ENCODE peak calls at places on chromosomes 4 and X, in four cellular contexts. H, X, Q and C are unnamed samples.

GRCh38 chr4:151865327-151865726 is 104.5 kb upstream of the GATB start:
- DNase-seq in H (no peak), X (no peak), Q (no peak), C (peak)

GRCh38 chr4:7430965-7431695 is 3.6 kb downstream of the PSAPL1 start:
- DNase-seq in H (peak), X (no peak), Q (no peak), C (no peak)

GRCh38 chr4:173274744-173275143 is 59.4 kb downstream of the HMGB2 start:
- DNase-seq in H (no peak), X (no peak), Q (no peak), C (no peak)

GRCh38 chr4:103443324-103443723 is 245.2 kb upstream of the CENPE start:
- DNase-seq in H (no peak), X (no peak), Q (no peak), C (no peak)

GRCh38 chr4:157050561-157050960 is 25.4 kb upstream of the GLRB start:
- DNase-seq in H (no peak), X (no peak), Q (no peak), C (no peak)

GRCh38 chrX:39613508-39613921 is 484.2 kb downstream of the BCOR start:
- DNase-seq in H (peak), X (no peak), Q (no peak), C (peak)

GRCh38 chr4:39047691-39048090 is 14.3 kb upstream of the KLHL5 start:
- DNase-seq in H (no peak), X (no peak), Q (no peak), C (no peak)

GRCh38 chr4:6200011-6200921 is at the start of gene JAKMIP1:
- DNase-seq in H (peak), X (no peak), Q (peak), C (peak)

GRCh38 chr4:76585897-76586360 is 150.9 kb downstream of the SHROOM3 start:
- DNase-seq in H (peak), X (no peak), Q (peak), C (no peak)

GRCh38 chr4:127479031-127479622 is 153.6 kb upstream of the INTU start:
- DNase-seq in H (no peak), X (no peak), Q (peak), C (peak)

GRCh38 chr4:8586671-8587468 is 5.7 kb upstream of the CPZ start:
- DNase-seq in H (peak), X (no peak), Q (no peak), C (no peak)

GRCh38 chrX:150958177-150958576 is 25.0 kb upstream of the HMGB3 start:
- DNase-seq in H (no peak), X (no peak), Q (no peak), C (no peak)

GRCh38 chrX:12469296-12469695 is 321.9 kb upstream of the PRPS2 start:
- DNase-seq in H (no peak), X (no peak), Q (no peak), C (no peak)

GRCh38 chr4:48343035-48343434 is 1.7 kb downstream of the SLAIN2 start:
- DNase-seq in H (no peak), X (no peak), Q (no peak), C (no peak)

GRCh38 chr4:140252742-140253555 is 99.0 kb upstream of the MAML3 start:
- DNase-seq in H (peak), X (no peak), Q (peak), C (peak)

GRCh38 chr4:2696423-2696822 is 59.7 kb downstream of the TNIP2 start:
- DNase-seq in H (no peak), X (peak), Q (no peak), C (no peak)

GRCh38 chrX:39665830-39666518 is 431.8 kb downstream of the BCOR start:
- DNase-seq in H (no peak), X (no peak), Q (no peak), C (no peak)

GRCh38 chrX:130024127-130024526 is 41.7 kb downstream of the BCORL1 start:
- DNase-seq in H (peak), X (peak), Q (peak), C (peak)

GRCh38 chr4:33722254-33722653 is 2522.1 kb downstream of the ARAP2 start:
- DNase-seq in H (no peak), X (no peak), Q (no peak), C (no peak)

GRCh38 chrX:68997911-68998310 is 167.3 kb downstream of the PJA1 start:
- DNase-seq in H (no peak), X (no peak), Q (no peak), C (no peak)

GRCh38 chr4:140641789-140642439 is 73.2 kb upstream of the UCP1 start:
- DNase-seq in H (peak), X (no peak), Q (no peak), C (peak)

GRCh38 chr4:5019274-5019673 is at the start of gene CYTL1:
- DNase-seq in H (peak), X (no peak), Q (no peak), C (peak)

GRCh38 chrX:154380153-154380552 is 1.1 kb downstream of the EMD start:
- DNase-seq in H (no peak), X (no peak), Q (no peak), C (no peak)

GRCh38 chrX:109774706-109775105 is 41.6 kb upstream of the ACSL4 start:
- DNase-seq in H (no peak), X (peak), Q (peak), C (no peak)

DNA sequence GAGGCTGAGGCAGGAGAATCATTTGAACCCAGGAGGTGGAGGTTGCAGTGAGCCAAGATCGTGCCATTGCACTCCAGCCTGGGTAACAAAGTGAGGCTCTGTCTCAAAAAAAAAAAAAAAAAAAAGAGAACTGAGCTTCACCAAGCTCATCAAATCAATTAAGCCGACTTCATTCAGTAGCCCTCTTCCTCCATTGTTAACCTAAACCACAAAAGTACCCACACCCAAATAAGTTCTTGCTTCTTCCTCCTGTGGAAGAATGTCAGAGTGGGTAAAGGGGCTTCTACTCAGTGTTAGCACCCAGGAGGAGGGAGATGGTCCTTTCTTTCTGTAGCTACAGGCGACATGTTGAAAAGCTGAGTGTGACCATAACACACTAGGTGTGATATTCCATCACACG is 58.6 kb upstream of the CHRNA9 start:
- DNase-seq in H (no peak), X (no peak), Q (no peak), C (no peak)
- TF ChIP-seq USF1 in H (no peak), X (no peak), Q (no peak), C (no peak)

GRCh38 chrX:1327651-1328304 is 8.8 kb upstream of the IL3RA start:
- DNase-seq in H (no peak), X (peak), Q (no peak), C (no peak)

GRCh38 chrX:1321689-1322088 is 14.9 kb upstream of the IL3RA start:
- DNase-seq in H (no peak), X (no peak), Q (no peak), C (no peak)

GRCh38 chrX:1323315-1323714 is 13.3 kb upstream of the IL3RA start:
- DNase-seq in H (peak), X (peak), Q (peak), C (peak)

GRCh38 chrX:1325515-1326116 is 11.0 kb upstream of the IL3RA start:
- DNase-seq in H (no peak), X (no peak), Q (no peak), C (no peak)

DNA sequence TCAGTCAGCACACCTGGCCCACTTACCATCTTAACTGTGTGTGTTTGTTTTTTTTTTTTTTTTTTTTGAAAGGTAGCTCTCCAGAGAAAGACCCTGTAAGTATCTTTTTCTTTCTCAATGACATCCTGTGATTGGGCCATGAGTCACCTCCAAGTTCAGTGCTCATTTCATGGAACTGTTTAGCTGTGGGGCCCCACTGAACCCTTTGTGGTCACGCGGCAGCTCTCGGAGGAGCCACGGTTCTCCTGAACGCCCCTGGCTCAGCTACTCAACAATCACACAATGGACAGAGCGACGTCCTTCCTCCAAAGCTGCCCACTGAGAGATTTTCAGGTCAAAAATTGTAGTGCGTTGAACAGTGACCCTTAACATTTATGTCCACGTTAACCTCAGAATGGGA is 14.2 kb upstream of the IL3RA start:
- DNase-seq in H (no peak), X (no peak), Q (no peak), C (no peak)
- TF ChIP-seq USF1 in H (no peak), X (no peak), Q (no peak), C (no peak)

DNA sequence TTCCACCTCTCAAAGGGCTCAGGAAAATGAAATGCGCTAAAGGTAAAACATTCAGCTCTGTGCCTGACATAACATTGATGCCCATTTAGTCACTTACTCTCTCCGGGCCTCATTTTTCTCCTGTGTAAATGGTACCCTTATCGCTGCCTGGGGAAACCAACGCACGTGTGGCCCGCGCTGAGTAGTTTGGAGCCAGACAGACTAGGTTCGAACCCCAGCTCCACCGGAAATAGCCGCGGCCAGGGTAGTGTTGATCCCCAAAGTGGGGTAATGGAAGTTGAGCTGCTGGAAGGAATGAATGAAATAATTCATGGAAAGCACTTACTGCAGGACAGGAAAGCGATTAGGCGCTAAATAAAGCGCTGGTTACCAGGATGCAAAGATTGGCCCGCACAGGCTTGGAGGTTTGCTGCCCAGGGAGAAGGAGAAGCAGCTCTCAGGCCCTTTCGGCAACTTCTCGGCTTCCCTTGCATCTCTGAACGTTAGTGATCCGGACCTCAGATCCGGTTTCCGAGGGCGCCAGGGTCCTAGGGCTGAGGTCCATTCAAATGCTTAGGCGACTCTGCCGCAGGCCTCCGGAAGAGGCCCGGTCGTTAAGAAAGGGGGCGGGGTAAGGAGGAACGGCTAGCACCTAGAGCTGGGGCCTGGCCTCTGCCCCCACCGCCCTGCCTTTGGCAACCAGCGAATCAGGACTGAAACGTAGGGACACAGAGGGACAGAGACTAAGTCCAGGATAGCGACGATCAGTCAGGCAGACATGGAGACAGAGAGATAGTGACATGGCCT is 13.3 kb downstream of the NKX3-2 start:
- DNase-seq in H (peak), X (no peak), Q (peak), C (peak)
- TF ChIP-seq USF1 in H (no peak), X (no peak), Q (no peak), C (no peak)

GRCh38 chrX:20056704-20057103 is 60.0 kb downstream of the MAP7D2 start:
- DNase-seq in H (no peak), X (no peak), Q (no peak), C (no peak)
- TF ChIP-seq USF1 in H (no peak), X (no peak), Q (no peak), C (no peak)

GRCh38 chr4:40886931-40887330 is 137.2 kb downstream of the NSUN7 start:
- DNase-seq in H (no peak), X (no peak), Q (no peak), C (no peak)
- TF ChIP-seq USF1 in H (no peak), X (no peak), Q (no peak), C (no peak)

GRCh38 chr4:54005475-54005874 is 58.9 kb downstream of the CHIC2 start:
- DNase-seq in H (no peak), X (no peak), Q (no peak), C (no peak)
- TF ChIP-seq USF1 in H (no peak), X (no peak), Q (no peak), C (no peak)

DNA sequence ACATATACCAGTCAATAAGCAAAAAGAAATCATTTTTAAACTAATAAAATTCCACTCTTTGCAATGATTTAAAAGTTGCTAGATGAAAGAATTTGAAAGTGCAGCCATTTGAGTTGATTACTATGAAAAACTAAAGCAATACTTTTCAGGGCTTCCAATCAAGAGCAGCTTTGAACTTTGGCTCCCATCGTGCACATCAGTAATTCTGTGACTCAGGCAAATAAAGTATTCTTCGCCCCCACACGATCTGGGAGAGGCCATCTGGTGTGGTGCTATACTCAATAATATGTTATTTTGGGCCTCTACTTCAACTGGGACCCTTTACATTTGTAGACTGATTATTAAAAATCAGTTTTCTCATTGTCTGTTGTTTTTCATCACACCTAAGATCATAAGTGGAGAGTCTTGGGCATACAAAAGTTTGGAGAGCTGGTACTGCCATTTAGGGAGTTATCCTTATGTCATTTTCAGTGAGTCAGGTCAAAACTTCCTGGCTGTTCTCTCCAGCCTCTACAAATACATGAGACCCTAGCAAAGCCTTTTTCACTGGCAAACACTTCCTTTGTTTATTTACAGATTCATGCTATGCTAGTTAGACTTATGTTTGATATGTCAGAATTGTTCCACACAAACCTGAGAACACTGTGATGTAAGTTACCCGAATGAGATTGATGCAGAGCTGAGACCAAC is 20.3 kb downstream of the DDIT4L start:
- DNase-seq in H (no peak), X (no peak), Q (no peak), C (no peak)
- TF ChIP-seq USF1 in H (no peak), X (no peak), Q (no peak), C (no peak)

DNA sequence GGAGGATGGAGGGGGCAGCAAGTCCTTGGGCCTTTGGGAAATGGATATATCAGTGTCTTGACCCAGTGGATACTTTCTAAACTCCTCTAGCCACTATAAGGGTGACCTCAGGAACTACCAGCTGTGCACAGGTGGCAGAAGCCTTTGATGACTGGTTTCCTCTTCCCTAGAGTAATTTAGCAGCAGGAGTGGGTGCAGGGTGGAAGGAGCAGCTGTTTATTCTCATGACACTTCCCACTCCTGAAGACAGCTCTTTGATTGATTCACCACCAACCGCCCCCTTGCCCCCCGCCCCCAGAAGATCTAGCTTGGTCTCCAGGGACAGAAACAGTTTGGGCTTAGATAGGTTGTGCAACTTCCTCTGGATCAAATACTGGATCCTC is 63.0 kb downstream of the GPC3 start:
- DNase-seq in H (no peak), X (no peak), Q (no peak), C (no peak)
- TF ChIP-seq USF1 in H (no peak), X (no peak), Q (no peak), C (no peak)